ENCODE peak calls at places on chromosomes 11 and 22, in five cellular contexts. One of them, this sample, is unnamed.

GRCh38 chr11:131771471-131771870 is 401.1 kb downstream of the NTM start:
- DNase-seq in pancreas: no peak
- DNase-seq in endothelial cell of umbilical vein: no peak
- DNase-seq in body of pancreas: no peak
- DNase-seq in neural progenitor cell: no peak
- DNase-seq in this sample: no peak

GRCh38 chr11:95089620-95090542 is at the start of gene ENDOD1:
- DNase-seq in endothelial cell of umbilical vein: peak; percentile 87
- DNase-seq in neural progenitor cell: peak; percentile 94
- DNase-seq in body of pancreas: peak; percentile 84
- DNase-seq in pancreas: peak; percentile 84
- DNase-seq in this sample: peak; percentile 93

GRCh38 chr11:6817668-6818067 is 18.2 kb upstream of the OR6A2 start:
- DNase-seq in endothelial cell of umbilical vein: no peak
- DNase-seq in pancreas: no peak
- DNase-seq in body of pancreas: no peak
- DNase-seq in neural progenitor cell: peak; percentile 68
- DNase-seq in this sample: no peak

GRCh38 chr22:23574877-23575276 is 5.2 kb downstream of the IGLL1 start:
- DNase-seq in pancreas: no peak
- DNase-seq in neural progenitor cell: no peak
- DNase-seq in body of pancreas: no peak
- DNase-seq in endothelial cell of umbilical vein: no peak
- DNase-seq in this sample: no peak

GRCh38 chr11:18248561-18248960 is at the start of gene SAA2:
- DNase-seq in neural progenitor cell: no peak
- DNase-seq in body of pancreas: no peak
- DNase-seq in pancreas: no peak
- DNase-seq in endothelial cell of umbilical vein: no peak
- DNase-seq in this sample: no peak

GRCh38 chr22:45308624-45309421 is 911 bp upstream of the FAM118A start:
- DNase-seq in body of pancreas: no peak
- DNase-seq in neural progenitor cell: peak; percentile 28
- DNase-seq in endothelial cell of umbilical vein: no peak
- DNase-seq in pancreas: peak; percentile 37
- DNase-seq in this sample: no peak

GRCh38 chr11:65384301-65384889 is 1.9 kb upstream of the SLC25A45 start:
- DNase-seq in body of pancreas: peak; percentile 34
- DNase-seq in pancreas: no peak
- DNase-seq in endothelial cell of umbilical vein: peak; percentile 59
- DNase-seq in neural progenitor cell: no peak
- DNase-seq in this sample: no peak

GRCh38 chr11:106178361-106178760 is 100.9 kb downstream of the AASDHPPT start:
- DNase-seq in neural progenitor cell: no peak
- DNase-seq in body of pancreas: no peak
- DNase-seq in pancreas: no peak
- DNase-seq in endothelial cell of umbilical vein: no peak
- DNase-seq in this sample: no peak

GRCh38 chr11:58924230-58924629 is 15.1 kb upstream of the GLYATL1 start:
- DNase-seq in endothelial cell of umbilical vein: no peak
- DNase-seq in neural progenitor cell: peak; percentile 20
- DNase-seq in body of pancreas: no peak
- DNase-seq in pancreas: no peak
- DNase-seq in this sample: no peak

GRCh38 chr11:126415669-126416420 is 60.4 kb downstream of the ST3GAL4 start:
- DNase-seq in neural progenitor cell: no peak
- DNase-seq in endothelial cell of umbilical vein: no peak
- DNase-seq in body of pancreas: peak; percentile 56
- DNase-seq in pancreas: peak; percentile 37
- DNase-seq in this sample: no peak

GRCh38 chr22:45101828-45102227 is 61.9 kb upstream of the NUP50 start:
- DNase-seq in neural progenitor cell: peak; percentile 80
- DNase-seq in pancreas: peak; percentile 54
- DNase-seq in endothelial cell of umbilical vein: peak; percentile 30
- DNase-seq in body of pancreas: peak; percentile 54
- DNase-seq in this sample: peak; percentile 75

GRCh38 chr11:27619936-27620335 is 80.3 kb downstream of the BDNF start:
- DNase-seq in body of pancreas: no peak
- DNase-seq in neural progenitor cell: no peak
- DNase-seq in pancreas: no peak
- DNase-seq in endothelial cell of umbilical vein: no peak
- DNase-seq in this sample: no peak

GRCh38 chr11:127898422-127899365 is 688.7 kb downstream of the ETS1 start:
- DNase-seq in body of pancreas: no peak
- DNase-seq in pancreas: no peak
- DNase-seq in endothelial cell of umbilical vein: no peak
- DNase-seq in neural progenitor cell: no peak
- DNase-seq in this sample: no peak

GRCh38 chr11:102521121-102521520 is 9.4 kb downstream of the MMP7 start:
- DNase-seq in neural progenitor cell: no peak
- DNase-seq in body of pancreas: no peak
- DNase-seq in endothelial cell of umbilical vein: no peak
- DNase-seq in pancreas: no peak
- DNase-seq in this sample: no peak

GRCh38 chr11:123381817-123382554 is 48.1 kb upstream of the GRAMD1B start:
- DNase-seq in pancreas: no peak
- DNase-seq in body of pancreas: no peak
- DNase-seq in endothelial cell of umbilical vein: no peak
- DNase-seq in neural progenitor cell: no peak
- DNase-seq in this sample: no peak

GRCh38 chr11:134386945-134387344 is 25.1 kb downstream of the B3GAT1 start:
- DNase-seq in endothelial cell of umbilical vein: no peak
- DNase-seq in pancreas: no peak
- DNase-seq in neural progenitor cell: no peak
- DNase-seq in body of pancreas: no peak
- DNase-seq in this sample: no peak

GRCh38 chr11:65558002-65558784 is at the start of gene LTBP3:
- DNase-seq in neural progenitor cell: peak; percentile 69
- DNase-seq in pancreas: peak; percentile 84
- DNase-seq in endothelial cell of umbilical vein: peak; percentile 84
- DNase-seq in body of pancreas: peak; percentile 86
- DNase-seq in this sample: peak; percentile 82

GRCh38 chr11:96017872-96018271 is 94.0 kb upstream of the MTMR2 start:
- DNase-seq in body of pancreas: no peak
- DNase-seq in endothelial cell of umbilical vein: no peak
- DNase-seq in neural progenitor cell: no peak
- DNase-seq in pancreas: no peak
- DNase-seq in this sample: no peak

GRCh38 chr22:29269731-29270474 is 1.8 kb downstream of the EWSR1 start:
- DNase-seq in neural progenitor cell: peak; percentile 24
- DNase-seq in pancreas: no peak
- DNase-seq in endothelial cell of umbilical vein: peak; percentile 16
- DNase-seq in body of pancreas: peak; percentile 38
- DNase-seq in this sample: no peak

GRCh38 chr22:47772864-47773263 is 1010.4 kb downstream of the TBC1D22A start:
- DNase-seq in neural progenitor cell: no peak
- DNase-seq in endothelial cell of umbilical vein: no peak
- DNase-seq in body of pancreas: no peak
- DNase-seq in pancreas: no peak
- DNase-seq in this sample: no peak

GRCh38 chr11:66871521-66871901 is 14.6 kb downstream of the LRFN4 start:
- DNase-seq in body of pancreas: no peak
- DNase-seq in neural progenitor cell: no peak
- DNase-seq in endothelial cell of umbilical vein: no peak
- DNase-seq in pancreas: no peak
- DNase-seq in this sample: no peak

GRCh38 chr22:44032126-44032730 is 8.1 kb downstream of the PARVB start:
- DNase-seq in endothelial cell of umbilical vein: no peak
- DNase-seq in body of pancreas: no peak
- DNase-seq in neural progenitor cell: no peak
- DNase-seq in pancreas: no peak
- DNase-seq in this sample: no peak

GRCh38 chr22:38223289-38223960 is 21.6 kb downstream of the MAFF start:
- DNase-seq in neural progenitor cell: no peak
- DNase-seq in pancreas: no peak
- DNase-seq in endothelial cell of umbilical vein: no peak
- DNase-seq in body of pancreas: no peak
- DNase-seq in this sample: no peak

GRCh38 chr11:8442301-8442700 is 151.7 kb downstream of the STK33 start:
- DNase-seq in pancreas: no peak
- DNase-seq in body of pancreas: no peak
- DNase-seq in neural progenitor cell: peak; percentile 53
- DNase-seq in endothelial cell of umbilical vein: no peak
- DNase-seq in this sample: no peak

GRCh38 chr11:21552910-21553309 is 640.0 kb upstream of the ANO5 start:
- DNase-seq in body of pancreas: no peak
- DNase-seq in pancreas: no peak
- DNase-seq in endothelial cell of umbilical vein: no peak
- DNase-seq in neural progenitor cell: no peak
- DNase-seq in this sample: no peak

GRCh38 chr22:22386602-22387385 is 121.7 kb downstream of the ZNF280B start:
- DNase-seq in body of pancreas: no peak
- DNase-seq in neural progenitor cell: no peak
- DNase-seq in endothelial cell of umbilical vein: no peak
- DNase-seq in pancreas: no peak
- DNase-seq in this sample: no peak

GRCh38 chr11:99117603-99118002 is 96.9 kb downstream of the CNTN5 start:
- DNase-seq in endothelial cell of umbilical vein: no peak
- DNase-seq in pancreas: no peak
- DNase-seq in neural progenitor cell: no peak
- DNase-seq in body of pancreas: no peak
- DNase-seq in this sample: no peak

GRCh38 chr11:27208846-27209245 is 154.2 kb downstream of the CCDC34 start:
- DNase-seq in endothelial cell of umbilical vein: no peak
- DNase-seq in neural progenitor cell: no peak
- DNase-seq in pancreas: no peak
- DNase-seq in body of pancreas: no peak
- DNase-seq in this sample: no peak

GRCh38 chr11:3060436-3061025 is 3.3 kb upstream of the CARS1 start:
- DNase-seq in neural progenitor cell: no peak
- DNase-seq in endothelial cell of umbilical vein: no peak
- DNase-seq in body of pancreas: no peak
- DNase-seq in pancreas: no peak
- DNase-seq in this sample: no peak

GRCh38 chr11:119363874-119364590 is 17.5 kb downstream of the USP2 start:
- DNase-seq in body of pancreas: peak; percentile 64
- DNase-seq in neural progenitor cell: peak; percentile 86
- DNase-seq in endothelial cell of umbilical vein: peak; percentile 39
- DNase-seq in pancreas: peak; percentile 54
- DNase-seq in this sample: peak; percentile 92

GRCh38 chr22:49825944-49826602 is 1.6 kb downstream of the BRD1 start:
- DNase-seq in pancreas: no peak
- DNase-seq in endothelial cell of umbilical vein: peak; percentile 15
- DNase-seq in neural progenitor cell: no peak
- DNase-seq in body of pancreas: no peak
- DNase-seq in this sample: no peak

GRCh38 chr11:129766858-129767604 is 48.6 kb upstream of the TMEM45B start:
- DNase-seq in body of pancreas: peak; percentile 14
- DNase-seq in pancreas: no peak
- DNase-seq in endothelial cell of umbilical vein: peak; percentile 26
- DNase-seq in neural progenitor cell: peak; percentile 63
- DNase-seq in this sample: peak; percentile 75

GRCh38 chr11:104390696-104391095 is 226.7 kb upstream of the PDGFD start:
- DNase-seq in endothelial cell of umbilical vein: no peak
- DNase-seq in neural progenitor cell: peak; percentile 13
- DNase-seq in pancreas: no peak
- DNase-seq in body of pancreas: no peak
- DNase-seq in this sample: no peak

GRCh38 chr11:11351042-11351586 is 1.9 kb downstream of the CSNK2A3 start:
- DNase-seq in body of pancreas: no peak
- DNase-seq in pancreas: no peak
- DNase-seq in neural progenitor cell: no peak
- DNase-seq in endothelial cell of umbilical vein: no peak
- DNase-seq in this sample: no peak

DNA sequence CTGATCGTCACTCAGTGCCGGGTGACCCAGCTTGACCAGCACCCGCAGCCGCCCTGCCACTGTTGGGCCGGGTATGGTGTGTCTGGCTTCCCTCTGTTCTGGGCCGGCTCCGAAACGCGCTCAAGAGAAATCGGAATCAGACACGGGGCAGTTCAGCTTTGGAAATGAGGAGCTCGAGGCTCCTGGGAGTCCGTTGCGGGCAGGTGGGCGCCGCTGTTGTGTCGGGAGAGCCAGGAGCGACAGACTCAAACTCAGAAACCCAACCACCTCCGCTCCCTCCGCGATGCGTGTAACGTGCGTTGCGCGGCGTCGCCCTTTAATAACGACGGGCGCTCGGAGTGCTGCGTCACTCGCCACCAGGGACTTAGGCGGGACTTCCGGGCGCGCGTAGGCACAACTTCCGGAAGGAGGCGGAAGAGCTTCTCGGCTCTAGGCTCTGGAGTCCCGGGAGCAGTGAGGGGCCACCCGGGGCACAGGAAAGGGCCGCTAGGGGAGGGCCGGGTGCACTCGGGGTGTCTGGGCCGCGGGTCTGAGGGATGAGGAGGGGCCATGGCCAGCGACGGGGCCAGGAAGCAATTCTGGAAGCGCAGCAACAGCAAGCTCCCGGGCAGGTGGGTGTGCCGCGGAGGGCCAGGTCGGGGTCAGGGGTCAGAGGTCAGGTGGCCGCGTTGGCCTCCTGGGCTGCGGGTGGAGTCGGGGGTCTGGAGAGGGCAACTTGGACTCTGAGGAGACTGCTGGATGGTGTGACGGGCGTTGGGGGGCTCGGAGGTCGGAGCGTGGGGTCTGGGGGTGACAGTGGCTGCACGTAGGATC is at the start of gene TBC1D22A:
- DNase-seq in endothelial cell of umbilical vein: peak; percentile 94
- DNase-seq in neural progenitor cell: peak; percentile 97
- DNase-seq in pancreas: peak; percentile 90
- DNase-seq in body of pancreas: peak; percentile 95
- DNase-seq in this sample: peak; percentile 93
- TF ChIP-seq CTCF in endothelial cell of umbilical vein: no peak
- TF ChIP-seq CTCF in neural progenitor cell: no peak
- TF ChIP-seq CTCF in pancreas: no peak
- TF ChIP-seq CTCF in body of pancreas: no peak
- TF ChIP-seq CTCF in this sample: no peak

DNA sequence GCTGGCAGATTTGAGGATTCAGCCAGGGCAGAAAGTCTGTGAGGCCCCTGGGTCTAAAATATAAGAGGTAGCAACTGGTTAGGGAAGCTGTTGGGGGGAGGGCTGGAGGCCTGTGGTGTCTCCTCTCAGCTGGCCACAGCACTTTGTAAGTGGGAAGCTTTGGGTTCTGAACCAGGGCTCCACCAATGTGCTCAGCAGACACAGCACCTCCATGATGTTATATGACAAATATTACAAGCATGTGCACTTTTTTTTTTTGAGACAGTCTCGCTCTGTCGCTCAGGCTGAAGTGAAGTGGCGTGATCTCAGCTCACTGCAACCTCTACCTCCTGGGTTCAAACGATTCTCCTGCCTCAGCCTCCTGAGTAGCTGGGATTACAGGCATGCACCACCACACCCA is 8.0 kb downstream of the ARHGAP1 start:
- DNase-seq in endothelial cell of umbilical vein: no peak
- DNase-seq in neural progenitor cell: no peak
- DNase-seq in body of pancreas: no peak
- DNase-seq in pancreas: no peak
- DNase-seq in this sample: no peak
- H3K36me3 ChIP-seq in endothelial cell of umbilical vein: peaks cover 6% of the 10 kb centered on the region
- H3K36me3 ChIP-seq in neural progenitor cell: no peaks in the 10 kb centered on the region
- H3K36me3 ChIP-seq in body of pancreas: no peaks in the 10 kb centered on the region
- H3K36me3 ChIP-seq in pancreas: peaks cover 32% of the 10 kb centered on the region
- H3K36me3 ChIP-seq in this sample: peaks cover 12% of the 10 kb centered on the region

GRCh38 chr22:17703811-17704210 is 65.3 kb downstream of the BCL2L13 start:
- DNase-seq in neural progenitor cell: no peak
- DNase-seq in endothelial cell of umbilical vein: no peak
- DNase-seq in body of pancreas: no peak
- DNase-seq in pancreas: no peak
- DNase-seq in this sample: no peak
- TF ChIP-seq CTCF in neural progenitor cell: no peak
- TF ChIP-seq CTCF in endothelial cell of umbilical vein: no peak
- TF ChIP-seq CTCF in body of pancreas: no peak
- TF ChIP-seq CTCF in pancreas: no peak
- TF ChIP-seq CTCF in this sample: no peak

GRCh38 chr11:14345668-14346067 is 13.3 kb downstream of the RRAS2 start:
- DNase-seq in body of pancreas: no peak
- DNase-seq in pancreas: no peak
- DNase-seq in endothelial cell of umbilical vein: no peak
- DNase-seq in neural progenitor cell: no peak
- DNase-seq in this sample: no peak
- H3K36me3 ChIP-seq in body of pancreas: no peaks in the 10 kb centered on the region
- H3K36me3 ChIP-seq in pancreas: no peaks in the 10 kb centered on the region
- H3K36me3 ChIP-seq in endothelial cell of umbilical vein: no peaks in the 10 kb centered on the region
- H3K36me3 ChIP-seq in neural progenitor cell: no peaks in the 10 kb centered on the region
- H3K36me3 ChIP-seq in this sample: no peaks in the 10 kb centered on the region